ENCODE peak calls at places on chromosomes 11 and 22, in eight cellular contexts. X, N, T, Z, W, S, Y and L are unnamed samples.

GRCh38 chr22:38230108-38230825 is 28.5 kb downstream of the MAFF start:
- DNase-seq in N (peak), Z (no peak), S (peak), Y (no peak), X (peak), T (peak), W (peak), L (no peak)

GRCh38 chr11:23973244-23973643 is 523.6 kb upstream of the LUZP2 start:
- DNase-seq in X (no peak), T (no peak), N (no peak), W (no peak), Y (no peak), S (no peak), Z (no peak), L (no peak)

GRCh38 chr11:66339163-66339675 is 3.0 kb upstream of the RIN1 start:
- DNase-seq in N (no peak), W (no peak), Y (peak), Z (no peak), T (no peak), S (no peak), X (no peak), L (no peak)

GRCh38 chr22:24185001-24185500 is 3.8 kb downstream of the SUSD2 start:
- DNase-seq in S (no peak), X (no peak), Y (peak), Z (no peak), T (no peak), N (no peak), W (no peak), L (peak)

GRCh38 chr11:69459848-69460539 is 21.5 kb upstream of the LINC01488 start:
- DNase-seq in W (no peak), Y (no peak), T (no peak), S (no peak), N (no peak), Z (no peak), X (no peak), L (no peak)

GRCh38 chr11:9697766-9698165 is 33.9 kb downstream of the SWAP70 start:
- DNase-seq in Y (no peak), S (no peak), Z (no peak), T (no peak), W (no peak), N (no peak), X (no peak), L (no peak)

GRCh38 chr11:31786996-31787685 is 24.0 kb downstream of the PAX6 start:
- DNase-seq in X (no peak), S (no peak), W (no peak), T (no peak), N (no peak), Z (no peak), Y (peak), L (no peak)

GRCh38 chr11:2769409-2769778 is 69.6 kb upstream of the KCNQ1OT1 start:
- DNase-seq in X (peak), W (no peak), S (no peak), T (peak), N (no peak), Y (no peak), Z (peak), L (no peak)

GRCh38 chr11:107609384-107610218 is 18.7 kb downstream of the ELMOD1 start:
- DNase-seq in N (no peak), Y (no peak), S (no peak), T (no peak), W (no peak), X (no peak), Z (no peak), L (no peak)

GRCh38 chr11:37788141-37788877 is 1190.3 kb upstream of the RAG2 start:
- DNase-seq in T (no peak), X (no peak), Z (no peak), Y (no peak), N (peak), W (no peak), S (peak), L (no peak)

GRCh38 chr11:112962854-112963367 is 1.7 kb downstream of the NCAM1 start:
- DNase-seq in W (no peak), X (peak), T (peak), N (peak), S (peak), Y (peak), Z (no peak), L (peak)

GRCh38 chr11:19938051-19938856 is 222.0 kb downstream of the DBX1 start:
- DNase-seq in N (peak), S (peak), T (peak), Y (no peak), W (no peak), X (peak), Z (no peak), L (peak)

GRCh38 chr22:39089928-39090327 is 7.1 kb upstream of the APOBEC3H start:
- DNase-seq in W (no peak), T (no peak), N (no peak), Y (no peak), Z (no peak), X (no peak), S (no peak), L (peak)

GRCh38 chr11:108239076-108239475 is 16.2 kb downstream of the ATM start:
- DNase-seq in W (no peak), X (no peak), T (no peak), Y (no peak), Z (no peak), S (no peak), N (no peak), L (no peak)

GRCh38 chr22:19714320-19715252 is at the start of gene SEPTIN5:
- DNase-seq in S (no peak), T (no peak), Z (no peak), Y (peak), W (no peak), N (no peak), X (no peak), L (peak)

GRCh38 chr11:128604723-128605122 is 17.4 kb upstream of the ETS1 start:
- DNase-seq in T (no peak), X (no peak), Y (no peak), W (no peak), N (no peak), S (no peak), Z (no peak), L (no peak)

GRCh38 chr11:67276821-67277230 is 10.6 kb downstream of the GRK2 start:
- DNase-seq in Y (peak), Z (no peak), T (peak), N (peak), X (no peak), W (no peak), S (peak), L (peak)

GRCh38 chr22:47366026-47366767 is 603.7 kb downstream of the TBC1D22A start:
- DNase-seq in W (no peak), T (peak), X (no peak), Y (peak), Z (no peak), N (no peak), S (no peak), L (no peak)

GRCh38 chr11:62142921-62143320 is 19.1 kb downstream of the INCENP start:
- DNase-seq in T (peak), N (peak), Y (no peak), X (no peak), S (no peak), W (no peak), Z (no peak), L (no peak)

GRCh38 chr22:45863981-45864751 is 112.8 kb downstream of the WNT7B start:
- DNase-seq in N (peak), Z (peak), X (peak), W (peak), S (peak), T (peak), Y (peak), L (peak)

GRCh38 chr22:50260801-50261614 is 475 bp downstream of the MAPK12 start:
- DNase-seq in Y (no peak), N (peak), S (peak), Z (no peak), T (peak), X (no peak), W (no peak), L (no peak)

GRCh38 chr22:50439314-50440250 is 35.3 kb downstream of the SBF1 start:
- DNase-seq in X (peak), S (no peak), N (no peak), Z (no peak), Y (peak), W (no peak), T (no peak), L (peak)

GRCh38 chr11:65982824-65983588 is 19.0 kb downstream of the EIF1AD start:
- DNase-seq in N (no peak), X (no peak), Y (no peak), W (no peak), S (no peak), Z (no peak), T (no peak), L (no peak)

GRCh38 chr11:101133190-101133589 is 3.6 kb upstream of the PGR start:
- DNase-seq in N (peak), Y (no peak), S (no peak), T (no peak), X (no peak), Z (no peak), W (no peak), L (no peak)

GRCh38 chr11:130109441-130109840 is 39.7 kb downstream of the APLP2 start:
- DNase-seq in N (no peak), Z (no peak), X (no peak), S (no peak), T (no peak), W (no peak), Y (no peak), L (no peak)

GRCh38 chr11:74739546-74740270 is 8.5 kb upstream of the CHRDL2 start:
- DNase-seq in Z (no peak), N (peak), W (no peak), T (peak), Y (no peak), S (peak), X (peak), L (peak)

GRCh38 chr11:6755303-6755952 is 16.3 kb downstream of the OR2AG2 start:
- DNase-seq in Y (no peak), T (peak), S (peak), W (no peak), Z (no peak), N (peak), X (peak), L (no peak)

GRCh38 chr11:122720482-122720881 is 65.0 kb downstream of the UBASH3B start:
- DNase-seq in T (no peak), S (no peak), X (no peak), W (no peak), Y (no peak), Z (no peak), N (peak), L (no peak)

GRCh38 chr11:65931773-65932557 is 12.7 kb downstream of the DRAP1 start:
- DNase-seq in W (no peak), X (no peak), S (no peak), Y (no peak), N (no peak), T (no peak), Z (no peak), L (no peak)

GRCh38 chr11:3056296-3057068 is 741 bp downstream of the CARS1 start:
- DNase-seq in N (peak), W (no peak), X (peak), Z (no peak), S (peak), T (peak), Y (no peak), L (no peak)

GRCh38 chr11:73530109-73530508 is 67.8 kb downstream of the FAM168A start:
- DNase-seq in X (no peak), N (no peak), Y (no peak), T (no peak), W (no peak), S (no peak), Z (no peak), L (no peak)

GRCh38 chr11:118295834-118296454 is 8.6 kb upstream of the CD3E start:
- DNase-seq in Y (no peak), X (peak), W (no peak), T (peak), Z (no peak), S (peak), N (peak), L (no peak)

GRCh38 chr22:16824718-16825687 is at the start of gene XKR3:
- DNase-seq in W (no peak), Y (no peak), T (no peak), N (no peak), X (no peak), S (peak), Z (no peak), L (no peak)

GRCh38 chr11:12397953-12398352 is 20.6 kb downstream of the PARVA start:
- DNase-seq in S (peak), Y (no peak), N (peak), T (no peak), W (no peak), X (no peak), Z (peak), L (peak)

GRCh38 chr11:63595296-63595695 is 18.9 kb downstream of the PLAAT3 start:
- DNase-seq in X (no peak), N (no peak), W (peak), S (no peak), Y (no peak), T (no peak), Z (no peak), L (no peak)

GRCh38 chr22:21762712-21763581 is 27.4 kb upstream of the YPEL1 start:
- DNase-seq in X (no peak), W (no peak), T (no peak), Z (no peak), Y (no peak), S (no peak), N (no peak), L (no peak)

GRCh38 chr11:123217897-123218296 is 22.8 kb upstream of the CLMP start:
- DNase-seq in S (no peak), Z (no peak), T (no peak), W (no peak), N (peak), X (no peak), Y (no peak), L (no peak)

GRCh38 chr11:72760543-72761400 is 8.6 kb upstream of the ARAP1 start:
- DNase-seq in W (no peak), Z (no peak), Y (no peak), S (peak), N (peak), X (no peak), T (no peak), L (no peak)

GRCh38 chr22:28506207-28506606 is 173.4 kb downstream of the TTC28 start:
- DNase-seq in N (no peak), X (no peak), W (no peak), T (no peak), S (no peak), Y (no peak), Z (no peak), L (no peak)

DNA sequence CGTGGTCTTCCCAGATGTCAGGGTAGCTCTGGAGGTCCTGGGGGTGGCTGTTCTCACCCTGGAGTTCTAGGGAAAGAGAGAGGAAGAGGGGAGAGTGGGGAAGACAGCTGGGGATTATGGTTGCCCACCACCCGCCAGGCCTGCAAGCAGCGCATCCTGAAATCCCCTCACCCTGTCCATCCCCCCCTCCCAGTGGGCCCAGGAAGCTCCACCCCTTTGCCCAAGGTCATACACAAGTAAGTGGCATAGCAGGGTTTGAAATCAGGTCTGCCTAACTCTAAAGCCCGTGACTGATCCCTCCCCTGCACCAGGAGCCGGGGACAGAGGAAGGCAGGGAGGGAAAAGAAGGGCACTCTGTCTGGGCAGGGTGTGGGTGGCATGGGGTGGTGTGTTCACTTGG is 105.3 kb downstream of the NECTIN1 start:
- DNase-seq in N (no peak), T (no peak), W (no peak), Z (no peak), X (no peak), Y (peak), S (no peak), L (peak)
- TF ChIP-seq CTCF in N (no peak), T (no peak), W (no peak), Z (no peak), X (no peak), Y (no peak), S (no peak), L (no peak)

GRCh38 chr11:111912535-111912934 is at the start of gene HSPB2:
- DNase-seq in Z (no peak), N (no peak), X (no peak), S (no peak), T (no peak), W (no peak), Y (peak), L (peak)
- H3K4me3 ChIP-seq in Z (peak), N (peak), X (peak), S (peak), T (peak), W (peak), Y (peak), L (peak)

GRCh38 chr11:134725939-134726639 is 314.0 kb upstream of the B3GAT1 start:
- DNase-seq in W (no peak), N (no peak), Z (no peak), T (peak), X (peak), Y (no peak), S (no peak), L (no peak)
- TF ChIP-seq CTCF in W (no peak), N (no peak), Z (no peak), T (peak), X (peak), Y (no peak), S (no peak), L (no peak)

GRCh38 chr11:125551835-125552342 is 17.4 kb upstream of the EI24 start:
- DNase-seq in W (no peak), Y (no peak), X (no peak), T (no peak), N (no peak), S (no peak), Z (no peak), L (no peak)
- H3K4me3 ChIP-seq in W (no peak), Y (no peak), X (no peak), T (no peak), N (no peak), S (no peak), Z (no peak), L (no peak)

GRCh38 chr11:121368504-121368903 is 75.9 kb downstream of the SC5D start:
- DNase-seq in N (no peak), T (no peak), X (no peak), Z (no peak), S (no peak), Y (no peak), W (no peak), L (no peak)
- TF ChIP-seq CTCF in N (no peak), T (no peak), X (no peak), Z (no peak), S (no peak), Y (no peak), W (no peak), L (no peak)